ENCODE peak calls at places on chromosome 5, in five cellular contexts. O, H, N, M and S are unnamed samples.

GRCh38 chr5:132371603-132371994 is 2.1 kb downstream of the SLC22A5 start:
- DNase-seq in H (no peak), N (no peak), O (no peak), M (no peak), S (peak; percentile 77)

GRCh38 chr5:171806976-171807823 is 21.6 kb downstream of the SMIM23 start:
- DNase-seq in N (no peak), H (no peak), O (no peak), M (no peak), S (no peak)

GRCh38 chr5:134083517-134083916 is 31.0 kb upstream of the TCF7 start:
- DNase-seq in H (no peak), M (no peak), N (peak; percentile 40), O (no peak), S (no peak)

GRCh38 chr5:153601377-153601776 is 110.9 kb downstream of the GRIA1 start:
- DNase-seq in M (no peak), H (no peak), O (no peak), N (no peak), S (no peak)

GRCh38 chr5:161895510-161895909 is 47.6 kb downstream of the GABRA1 start:
- DNase-seq in N (no peak), O (no peak), M (no peak), H (no peak), S (no peak)

GRCh38 chr5:126965061-126965475 is 65.3 kb downstream of the MARCHF3 start:
- DNase-seq in N (no peak), M (no peak), O (no peak), H (peak; percentile 74), S (no peak)

GRCh38 chr5:123610665-123611406 is 98.9 kb downstream of the CSNK1G3 start:
- DNase-seq in O (peak; percentile 54), H (peak; percentile 84), N (no peak), M (no peak), S (no peak)

GRCh38 chr5:122629278-122629677 is 145.6 kb upstream of the SNX2 start:
- DNase-seq in O (no peak), H (no peak), M (no peak), N (no peak), S (no peak)

GRCh38 chr5:151721087-151721646 is 34.5 kb upstream of the SPARC start:
- DNase-seq in H (no peak), M (no peak), O (no peak), N (no peak), S (no peak)

DNA sequence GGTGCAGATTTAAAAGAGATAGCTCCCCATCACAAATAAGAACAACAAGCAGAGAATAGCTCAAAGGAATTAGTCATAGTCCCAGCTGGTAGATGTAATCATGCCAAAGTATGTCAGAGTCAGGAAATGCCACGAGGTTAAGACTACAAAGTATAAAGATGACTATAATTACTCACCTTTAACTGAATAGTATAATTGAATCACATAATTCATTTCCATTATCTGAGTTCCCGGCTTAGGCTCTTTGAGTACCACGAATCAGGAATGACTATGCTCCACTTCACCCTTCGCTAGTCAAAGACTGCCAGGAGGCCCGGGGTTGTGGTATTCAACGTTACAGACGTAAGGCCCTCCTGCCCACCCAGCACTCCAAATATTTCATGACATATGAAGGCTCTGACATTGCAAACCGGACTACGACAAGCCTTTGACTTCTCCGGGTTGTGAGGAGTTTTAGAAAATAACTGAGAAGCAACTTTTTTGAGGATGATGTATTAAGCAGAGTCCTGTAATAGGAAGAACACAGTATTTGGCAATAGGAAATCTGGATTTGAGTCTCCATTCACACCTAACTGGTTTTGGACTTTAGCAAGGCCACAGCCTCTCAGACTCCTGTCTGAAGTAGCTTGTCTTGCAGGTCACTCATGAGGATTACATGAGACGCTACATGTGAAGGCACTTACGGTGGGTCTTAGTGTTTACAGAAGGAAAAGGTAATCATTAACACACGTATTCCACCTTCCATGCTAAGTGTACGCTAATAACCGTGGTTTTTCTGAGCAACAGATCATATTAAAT is 64.6 kb downstream of the ENC1 start:
- DNase-seq in O (no peak), N (no peak), H (peak; percentile 89), M (no peak), S (no peak)
- TF ChIP-seq POLR2AphosphoS5 in O (no peak), N (no peak), H (peak; percentile 88), M (no peak), S (no peak)

DNA sequence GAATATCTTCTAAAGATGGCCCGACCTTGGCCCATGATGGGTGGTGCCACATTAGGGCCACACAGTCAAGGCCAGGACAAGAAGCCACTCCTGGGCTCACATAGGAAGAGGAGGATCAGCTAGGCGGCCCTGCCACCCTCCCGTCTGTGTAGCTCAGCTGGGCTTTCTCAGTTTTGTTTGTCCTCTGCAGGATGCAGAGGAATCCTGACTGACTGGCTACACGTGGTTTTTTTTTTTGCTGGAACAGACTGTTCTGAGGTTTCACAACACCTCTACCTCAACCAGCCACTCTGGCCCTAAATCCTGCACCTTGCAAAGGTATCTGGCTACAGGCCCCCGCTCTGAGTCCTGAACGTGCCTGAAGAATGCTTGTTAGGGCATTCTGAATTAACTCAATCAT is 88.3 kb upstream of the MSX2 start:
- DNase-seq in M (no peak), N (peak; percentile 21), O (no peak), H (no peak), S (no peak)
- TF ChIP-seq POLR2AphosphoS5 in M (no peak), N (no peak), O (no peak), H (no peak), S (no peak)

GRCh38 chr5:16809816-16810502 is 126.1 kb downstream of the MYO10 start:
- DNase-seq in H (no peak), M (peak; percentile 68), O (no peak), N (no peak), S (no peak)

GRCh38 chr5:16815432-16815831 is 120.7 kb downstream of the MYO10 start:
- DNase-seq in N (no peak), O (no peak), M (peak; percentile 30), H (no peak), S (no peak)

GRCh38 chr5:16810503-16810854 is 125.6 kb downstream of the MYO10 start:
- DNase-seq in H (no peak), M (no peak), O (no peak), N (no peak), S (no peak)

GRCh38 chr5:16812448-16812847 is 123.6 kb downstream of the MYO10 start:
- DNase-seq in H (no peak), N (no peak), M (no peak), O (no peak), S (no peak)

DNA sequence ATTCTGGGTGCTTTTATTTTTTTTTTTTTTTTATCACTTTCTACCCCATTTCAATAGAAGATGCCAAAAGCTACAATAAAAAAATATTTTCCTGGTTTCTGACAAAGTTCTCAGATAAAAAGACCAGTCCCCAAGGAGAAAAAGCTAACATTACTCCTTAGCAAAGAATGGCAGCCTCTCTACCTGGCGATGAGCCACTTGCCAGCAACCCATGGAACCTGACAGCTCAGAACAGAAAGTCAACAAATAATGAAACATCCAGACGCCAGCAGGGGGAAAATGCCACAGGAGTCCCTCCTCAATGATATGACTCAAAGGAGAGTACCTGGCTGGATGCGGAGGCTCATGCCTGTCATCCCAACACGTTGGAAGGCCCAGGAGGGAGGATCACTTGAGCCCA is 123.2 kb downstream of the MYO10 start:
- DNase-seq in N (no peak), M (peak; percentile 50), H (no peak), O (no peak), S (no peak)
- TF ChIP-seq POLR2AphosphoS5 in N (no peak), M (no peak), H (no peak), O (no peak), S (no peak)

GRCh38 chr5:149408252-149409099 is 29.4 kb upstream of the IL17B start:
- DNase-seq in M (no peak), H (no peak), O (no peak), N (peak; percentile 65), S (no peak)

GRCh38 chr5:149410721-149411432 is 31.8 kb upstream of the IL17B start:
- DNase-seq in N (peak; percentile 84), O (no peak), H (no peak), M (no peak), S (no peak)

GRCh38 chr5:149409268-149409948 is 30.3 kb upstream of the IL17B start:
- DNase-seq in M (no peak), N (peak; percentile 66), H (no peak), O (no peak), S (no peak)

GRCh38 chr5:149411738-149412519 is 32.8 kb upstream of the IL17B start:
- DNase-seq in N (peak; percentile 66), O (no peak), H (no peak), M (no peak), S (no peak)

DNA sequence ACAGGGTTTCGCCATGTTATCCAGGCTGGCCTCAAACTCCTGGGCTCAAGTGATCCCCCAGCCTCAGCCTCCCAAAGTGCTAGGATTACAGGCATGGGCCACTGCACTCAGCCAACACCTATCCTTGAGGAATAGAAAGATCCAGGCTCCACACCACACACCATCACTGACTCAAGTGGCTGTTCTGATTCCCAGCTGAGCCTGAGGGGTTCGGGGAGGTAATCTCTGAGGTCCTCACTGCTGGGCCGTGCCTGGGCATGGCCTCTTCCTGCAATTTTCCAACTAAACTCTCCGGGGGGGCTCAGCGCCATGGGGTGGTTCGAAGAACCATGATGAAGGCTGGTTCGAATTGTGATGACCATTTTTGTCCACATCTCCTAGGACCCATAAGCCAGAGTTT is 31.0 kb upstream of the IL17B start:
- DNase-seq in H (no peak), O (no peak), M (no peak), N (peak; percentile 56), S (no peak)
- TF ChIP-seq POLR2AphosphoS5 in H (no peak), O (no peak), M (no peak), N (peak; percentile 68), S (no peak)

GRCh38 chr5:141816598-141817399 is 61.4 kb downstream of the PCDH1 start:
- DNase-seq in H (peak; percentile 81), N (no peak), O (no peak), M (no peak), S (no peak)

GRCh38 chr5:141817631-141818030 is 60.6 kb downstream of the PCDH1 start:
- DNase-seq in O (no peak), N (no peak), H (no peak), M (no peak), S (no peak)

GRCh38 chr5:141815796-141816180 is 62.4 kb downstream of the PCDH1 start:
- DNase-seq in H (no peak), M (no peak), N (no peak), O (no peak), S (no peak)

GRCh38 chr5:141814064-141814982 is 63.9 kb downstream of the PCDH1 start:
- DNase-seq in H (peak; percentile 39), O (peak; percentile 36), N (no peak), M (peak; percentile 68), S (no peak)

GRCh38 chr5:141815051-141815795 is 63.0 kb downstream of the PCDH1 start:
- DNase-seq in O (no peak), H (no peak), N (no peak), M (no peak), S (no peak)
- TF ChIP-seq POLR2AphosphoS5 in O (no peak), H (no peak), N (no peak), M (no peak), S (no peak)